ENCODE peak calls at places on chromosomes 12 and 14, in ten cellular contexts. O is CD8-positive, alpha-beta T cell; G is psoas muscle; Y is esophagus squamous epithelium; W is fibroblast of lung; Z is adrenal gland; S is stomach; L is heart right ventricle; K is hepatocyte; R is neural progenitor cell. A is an unnamed sample.

GRCh38 chr14:81589381-81590065 is 55.9 kb upstream of the SEL1L start:
- DNase-seq in O (no peak), G (no peak), Z (no peak), S (no peak), K (no peak), L (no peak), R (no peak), W (no peak), Y (no peak), A (no peak)

GRCh38 chr14:53295985-53296582 is 143.0 kb upstream of the DDHD1 start:
- DNase-seq in S (no peak), G (no peak), Y (no peak), O (no peak), K (peak), R (peak), L (peak), W (peak), Z (no peak), A (no peak)

GRCh38 chr12:130948136-130948535 is 5.6 kb upstream of the ADGRD1 start:
- DNase-seq in L (no peak), R (peak), S (no peak), K (no peak), W (no peak), Y (no peak), G (no peak), O (no peak), Z (no peak), A (no peak)

GRCh38 chr12:58765653-58766554 is 154.4 kb downstream of the LRIG3 start:
- DNase-seq in Z (no peak), G (no peak), O (no peak), S (no peak), K (peak), W (no peak), R (no peak), Y (no peak), L (no peak), A (no peak)

GRCh38 chr12:131473721-131474709 is 236.9 kb upstream of the SFSWAP start:
- DNase-seq in Y (no peak), O (no peak), Z (peak), L (no peak), G (no peak), W (no peak), K (no peak), S (peak), R (no peak), A (no peak)

GRCh38 chr12:115763982-115764621 is 513.4 kb downstream of the MED13L start:
- DNase-seq in K (peak), S (no peak), Y (no peak), L (no peak), W (no peak), R (no peak), G (no peak), Z (no peak), O (no peak), A (no peak)

GRCh38 chr12:67981236-67982164 is 7.7 kb upstream of the IFNG-AS1 start:
- DNase-seq in W (peak), R (no peak), Z (peak), K (no peak), G (no peak), O (no peak), L (no peak), S (no peak), Y (no peak), A (no peak)

GRCh38 chr12:71655495-71655894 is 8.2 kb downstream of the ZFC3H1 start:
- DNase-seq in O (no peak), G (no peak), S (no peak), Z (no peak), L (no peak), K (no peak), R (no peak), Y (no peak), W (no peak), A (no peak)

GRCh38 chr12:87383705-87384104 is 645.5 kb downstream of the C12orf50 start:
- DNase-seq in R (no peak), Z (no peak), O (no peak), K (peak), Y (no peak), G (no peak), S (no peak), W (peak), L (no peak), A (no peak)

GRCh38 chr12:121232977-121233627 is 23.2 kb downstream of the P2RX4 start:
- DNase-seq in W (no peak), Y (no peak), L (no peak), G (peak), Z (no peak), R (no peak), K (no peak), S (no peak), O (no peak), A (no peak)

GRCh38 chr14:94595912-94596311 is 14.7 kb downstream of the SERPINA5 start:
- DNase-seq in S (no peak), G (no peak), Z (no peak), R (no peak), O (no peak), Y (no peak), W (no peak), K (no peak), L (no peak), A (no peak)

GRCh38 chr14:79161576-79161975 is 991.4 kb downstream of the NRXN3 start:
- DNase-seq in Y (no peak), W (peak), S (no peak), K (peak), R (peak), L (no peak), G (no peak), O (no peak), Z (no peak), A (no peak)

GRCh38 chr12:50110127-50110761 is 1.8 kb upstream of the COX14 start:
- DNase-seq in K (peak), Y (no peak), O (no peak), W (no peak), G (peak), Z (peak), L (peak), R (no peak), S (peak), A (peak)

GRCh38 chr14:81618695-81619094 is 85.0 kb upstream of the SEL1L start:
- DNase-seq in K (no peak), G (no peak), R (no peak), O (no peak), L (no peak), Z (no peak), S (no peak), W (no peak), Y (no peak), A (no peak)

GRCh38 chr12:90905691-90906370 is 49.1 kb downstream of the CCER1 start:
- DNase-seq in S (no peak), G (no peak), Y (no peak), K (no peak), Z (no peak), W (peak), O (no peak), L (no peak), R (no peak), A (no peak)

GRCh38 chr14:92860097-92860496 is 62.9 kb upstream of the CHGA start:
- DNase-seq in K (no peak), O (no peak), Y (no peak), G (no peak), L (no peak), R (no peak), Z (no peak), W (no peak), S (no peak), A (no peak)

GRCh38 chr14:99325016-99325415 is 53.0 kb upstream of the BCL11B start:
- DNase-seq in O (no peak), W (no peak), L (no peak), Y (no peak), Z (peak), S (no peak), K (no peak), R (no peak), G (no peak), A (peak)

GRCh38 chr14:39212034-39212433 is 21.7 kb upstream of the MIA2 start:
- DNase-seq in S (no peak), K (no peak), O (no peak), L (no peak), G (no peak), W (no peak), R (no peak), Y (no peak), Z (no peak), A (no peak)

GRCh38 chr14:23364604-23365352 is at the start of gene EFS:
- DNase-seq in R (peak), W (peak), K (no peak), O (no peak), L (peak), S (no peak), Z (no peak), G (no peak), Y (no peak), A (no peak)
- H3K27ac ChIP-seq in R (peak), W (peak), K (peak), O (no peak), L (peak), S (peak), Z (no peak), G (peak), Y (peak), A (peak)

GRCh38 chr12:63068857-63069442 is 82.1 kb downstream of the AVPR1A start:
- DNase-seq in K (peak), Z (no peak), W (peak), G (no peak), Y (no peak), R (peak), O (no peak), S (no peak), L (peak), A (no peak)
- TF ChIP-seq CTCF in K (peak), Z (peak), W (peak), G (peak), Y (peak), R (peak), O (no peak), S (no peak), L (no peak), A (peak)

GRCh38 chr12:53070901-53071492 is 8.2 kb downstream of the SPRYD3 start:
- DNase-seq in Y (no peak), Z (peak), W (peak), K (peak), S (no peak), O (no peak), L (no peak), R (no peak), G (peak), A (no peak)
- H3K27ac ChIP-seq in Y (peak), Z (no peak), W (no peak), K (peak), S (peak), O (no peak), L (peak), R (no peak), G (peak), A (peak)

DNA sequence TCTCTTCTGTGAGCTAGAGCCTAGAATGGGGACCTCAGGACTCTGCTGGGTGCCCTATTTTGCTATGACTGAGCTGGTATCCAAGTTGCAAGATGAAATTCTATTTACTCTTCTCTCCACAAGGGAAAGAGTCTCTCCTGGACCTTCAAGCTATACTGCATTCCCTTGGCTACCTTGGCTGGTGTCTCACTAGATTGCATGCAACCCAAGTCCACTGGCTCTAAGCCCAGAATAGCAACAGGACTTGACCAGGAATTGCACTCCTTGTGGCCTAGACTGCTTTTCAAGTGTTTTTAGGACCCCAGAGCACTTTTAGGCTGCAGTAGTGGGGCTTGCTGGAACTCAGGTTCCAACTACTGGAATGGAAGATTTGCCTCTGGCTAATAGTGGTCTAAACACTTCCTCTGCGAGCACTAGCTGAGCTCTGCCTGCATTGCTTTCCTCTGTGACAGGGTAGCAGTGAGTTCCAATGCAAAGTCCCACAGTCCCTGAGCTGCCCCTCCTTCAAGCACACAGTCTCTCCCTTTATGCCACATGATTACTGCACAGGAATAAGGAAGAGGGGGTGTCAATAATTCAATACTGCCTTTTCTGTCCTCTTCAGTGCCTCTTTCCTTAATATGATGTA is 1009.1 kb upstream of the FLRT2 start:
- DNase-seq in L (no peak), G (no peak), Y (no peak), Z (no peak), K (no peak), W (peak), O (no peak), R (no peak), S (no peak), A (no peak)
- TF ChIP-seq CTCF in L (no peak), G (no peak), Y (no peak), Z (no peak), K (no peak), W (no peak), O (no peak), R (no peak), S (no peak), A (no peak)

DNA sequence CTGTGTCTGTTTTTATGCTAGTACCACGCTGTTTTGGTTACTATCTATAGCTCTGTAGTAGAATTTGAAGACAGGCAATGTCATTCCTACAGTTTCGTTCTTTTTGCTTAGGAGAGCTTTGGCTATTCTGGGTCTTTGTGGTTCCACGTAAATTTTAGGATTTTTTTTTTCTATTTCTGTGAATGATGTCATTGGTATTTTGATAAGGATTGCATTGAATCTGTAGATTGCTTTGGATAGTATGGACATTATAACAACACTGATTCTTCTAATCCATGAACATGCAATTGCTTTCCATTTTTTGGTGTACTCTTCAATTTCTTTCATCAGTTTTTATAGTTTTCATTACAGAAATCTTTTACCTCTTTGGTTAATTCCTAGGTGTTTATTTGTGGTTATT is 345.2 kb downstream of the TMEM121 start:
- DNase-seq in S (no peak), Y (no peak), K (no peak), G (no peak), R (no peak), Z (no peak), L (no peak), W (no peak), O (no peak), A (no peak)
- H3K27ac ChIP-seq in S (no peak), Y (no peak), K (no peak), G (no peak), R (no peak), Z (no peak), L (no peak), W (no peak), O (no peak), A (no peak)

DNA sequence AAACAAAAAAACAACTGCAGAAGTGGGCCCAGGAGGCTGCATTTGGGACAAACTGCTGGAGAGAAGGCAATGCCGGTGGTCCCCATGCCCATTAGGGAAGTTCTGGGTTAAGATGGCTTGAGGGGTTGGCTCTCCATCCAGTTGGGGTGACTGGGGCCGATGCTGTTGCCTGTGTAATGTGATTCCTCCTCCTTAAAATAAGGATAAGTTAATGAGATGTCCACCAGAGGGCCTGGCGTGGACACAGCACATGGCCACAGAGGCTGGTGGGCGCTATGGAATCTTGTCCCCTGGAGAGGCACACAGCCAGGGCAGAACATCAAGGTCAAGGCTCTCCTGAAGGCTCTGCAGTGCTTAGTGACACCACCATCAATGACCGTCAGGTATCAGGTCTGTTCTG is 1.0 kb upstream of the TESC start:
- DNase-seq in K (peak), Z (no peak), Y (no peak), W (no peak), S (no peak), O (no peak), R (peak), G (no peak), L (no peak), A (no peak)
- TF ChIP-seq CTCF in K (peak), Z (peak), Y (no peak), W (peak), S (no peak), O (no peak), R (peak), G (no peak), L (peak), A (no peak)